ENCODE peak calls at places on chromosomes 11 and 22, in nine cellular contexts. F, P, B, H, A, J, U, W and I are unnamed samples.

GRCh38 chr11:59802639-59803176 is 7.9 kb downstream of the MRPL16 start:
- DNase-seq in F (no peak), U (peak), H (peak), P (no peak), B (no peak), W (peak), A (peak), J (no peak), I (peak)

GRCh38 chr11:59141673-59142460 is 789 bp upstream of the FAM111A start:
- DNase-seq in W (no peak), A (no peak), H (no peak), P (no peak), B (no peak), F (no peak), J (no peak), U (no peak), I (no peak)

GRCh38 chr22:47987885-47988515 is 1225.5 kb downstream of the TBC1D22A start:
- DNase-seq in B (no peak), F (no peak), H (no peak), W (no peak), J (no peak), U (no peak), P (no peak), A (no peak), I (no peak)

GRCh38 chr11:352456-353180 is 16.7 kb upstream of the B4GALNT4 start:
- DNase-seq in J (no peak), U (no peak), A (no peak), F (no peak), B (no peak), H (no peak), W (no peak), P (peak), I (no peak)

GRCh38 chr11:77174559-77174958 is 46.5 kb downstream of the MYO7A start:
- DNase-seq in P (no peak), F (no peak), A (no peak), B (no peak), W (no peak), H (no peak), J (no peak), U (no peak), I (no peak)

GRCh38 chr11:47213985-47214564 is 699 bp upstream of the DDB2 start:
- DNase-seq in W (peak), B (peak), U (peak), F (peak), P (peak), H (peak), A (peak), J (peak), I (peak)

GRCh38 chr11:102983491-102983890 is 28.0 kb upstream of the MMP13 start:
- DNase-seq in H (no peak), J (no peak), P (no peak), W (no peak), U (no peak), F (no peak), A (no peak), B (no peak), I (no peak)

GRCh38 chr11:8870461-8871282 is 40.3 kb upstream of the AKIP1 start:
- DNase-seq in H (peak), W (peak), J (peak), U (peak), A (peak), P (peak), B (peak), F (peak), I (peak)

GRCh38 chr11:45880772-45881570 is 4.5 kb upstream of the MAPK8IP1 start:
- DNase-seq in W (no peak), B (no peak), U (no peak), P (no peak), J (no peak), A (no peak), F (no peak), H (no peak), I (no peak)

DNA sequence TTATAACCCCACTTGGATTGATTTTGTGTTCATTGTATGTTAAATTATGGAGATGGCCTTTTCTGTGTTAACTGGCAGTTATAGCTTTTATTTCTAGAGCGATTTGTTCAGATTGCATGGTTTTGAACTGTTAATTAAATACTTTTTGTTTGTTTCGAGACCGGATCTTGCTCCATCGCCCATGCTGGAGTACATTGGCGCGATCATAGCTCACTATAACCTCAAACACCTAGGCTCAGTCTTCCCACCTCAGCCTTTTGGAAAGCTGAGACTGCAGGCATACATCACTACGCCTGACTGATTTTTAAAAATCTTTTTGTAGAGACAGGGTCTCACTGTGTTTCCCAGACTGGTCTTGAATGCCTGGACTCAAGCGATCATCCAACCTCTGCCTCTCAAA is 77.0 kb downstream of the FAM83F start:
- DNase-seq in W (no peak), J (no peak), B (no peak), P (no peak), H (no peak), F (no peak), U (no peak), A (no peak), I (no peak)
- TF ChIP-seq CTCF in W (no peak), J (no peak), B (no peak), P (no peak), H (no peak), F (no peak), U (no peak), A (no peak), I (no peak)

GRCh38 chr11:61725632-61726280 is 26.7 kb upstream of the MYRF start:
- DNase-seq in H (no peak), W (no peak), B (no peak), J (no peak), F (no peak), A (no peak), P (no peak), U (no peak), I (no peak)

GRCh38 chr11:61726775-61727174 is 25.7 kb upstream of the MYRF start:
- DNase-seq in U (no peak), B (no peak), P (no peak), J (no peak), W (no peak), H (no peak), F (no peak), A (no peak), I (no peak)

GRCh38 chr11:61720597-61720996 is 31.8 kb upstream of the MYRF start:
- DNase-seq in F (no peak), J (no peak), A (no peak), H (no peak), P (no peak), U (no peak), W (no peak), B (no peak), I (no peak)

GRCh38 chr11:61727401-61727811 is 25.0 kb upstream of the MYRF start:
- DNase-seq in W (no peak), U (no peak), P (no peak), H (no peak), F (no peak), J (no peak), B (no peak), A (no peak), I (no peak)

GRCh38 chr11:61724437-61724836 is 28.0 kb upstream of the MYRF start:
- DNase-seq in F (no peak), W (no peak), J (no peak), P (no peak), H (no peak), U (no peak), B (no peak), A (no peak), I (no peak)
- TF ChIP-seq CTCF in F (no peak), W (no peak), J (no peak), P (no peak), H (no peak), U (no peak), B (no peak), A (no peak), I (no peak)

GRCh38 chr22:37636186-37636948 is 3.1 kb upstream of the SH3BP1 start:
- DNase-seq in W (no peak), J (no peak), A (no peak), F (peak), U (peak), H (no peak), B (no peak), P (peak), I (no peak)
- TF ChIP-seq CTCF in W (no peak), J (no peak), A (peak), F (no peak), U (peak), H (no peak), B (no peak), P (no peak), I (no peak)

GRCh38 chr11:131300304-131300703 is 70.1 kb upstream of the NTM start:
- DNase-seq in F (no peak), W (no peak), J (no peak), B (no peak), U (no peak), H (no peak), A (no peak), P (no peak), I (no peak)
- TF ChIP-seq CTCF in F (no peak), W (no peak), J (no peak), B (no peak), U (no peak), H (no peak), A (no peak), P (no peak), I (no peak)

DNA sequence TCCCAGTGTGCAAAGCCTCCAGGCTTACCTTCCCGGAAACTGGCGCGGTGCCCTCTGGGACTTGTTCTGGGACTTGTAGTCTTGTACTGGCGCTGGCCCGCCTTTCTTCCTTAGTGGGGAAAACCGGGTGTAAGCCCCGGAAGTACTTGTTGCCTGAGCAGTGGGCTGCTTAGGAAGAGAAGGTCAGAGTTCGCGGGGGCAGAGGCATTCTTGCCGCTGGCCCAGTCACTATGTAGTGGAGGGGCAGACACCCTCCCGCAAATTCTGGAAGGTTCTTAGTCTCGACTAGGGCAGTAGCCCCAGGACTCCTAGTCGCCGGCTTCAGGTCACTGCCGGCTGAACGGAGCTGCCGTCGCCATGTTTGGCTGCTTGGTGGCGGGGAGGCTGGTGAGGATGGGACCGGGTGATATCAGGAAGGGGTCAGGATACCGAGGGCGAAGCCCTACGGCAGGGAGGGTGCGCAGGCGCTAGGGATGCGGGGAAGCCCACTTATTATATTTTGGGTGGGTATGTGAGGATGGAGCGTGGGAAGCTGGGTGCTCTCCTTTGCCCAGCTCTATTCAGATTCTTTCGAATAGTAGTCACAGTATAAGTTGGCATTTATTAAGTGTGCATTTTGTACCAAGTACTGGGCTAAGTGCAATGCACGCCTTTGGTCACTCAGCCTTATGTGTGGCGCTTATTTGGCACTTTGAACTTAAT is at the start of gene HIKESHI:
- DNase-seq in B (peak), U (peak), F (peak), J (peak), H (peak), A (peak), P (peak), W (peak), I (peak)
- TF ChIP-seq CTCF in B (no peak), U (no peak), F (no peak), J (no peak), H (no peak), A (no peak), P (no peak), W (no peak), I (no peak)